ENCODE peak calls at places on chromosome 11, in nine cellular contexts. A is IMR-90, P is right lobe of liver, S is testis, T is H54, Z is adrenal gland, D is tibial nerve, O is heart left ventricle, K is A549. R is an unnamed sample.
A peak's percentile ranks its signal among the peaks of the same experiment; 100 is the strongest.

GRCh38 chr11:23540101-23540561 is 679.9 kb upstream of the CCDC179 start:
- DNase-seq in A (peak; percentile 53), P (no peak), S (peak; percentile 23), T (peak; percentile 19), Z (no peak), D (no peak), O (no peak), K (peak; percentile 18), R (no peak)

GRCh38 chr11:129192150-129192549 is at the start of gene ARHGAP32:
- DNase-seq in A (no peak), P (no peak), S (no peak), T (no peak), Z (no peak), D (no peak), O (no peak), K (no peak), R (no peak)

GRCh38 chr11:60954421-60954820 is 2.4 kb upstream of the SLC15A3 start:
- DNase-seq in A (no peak), P (no peak), S (no peak), T (no peak), Z (no peak), D (no peak), O (no peak), K (no peak), R (no peak)

GRCh38 chr11:10108901-10109665 is 184.9 kb downstream of the SBF2 start:
- DNase-seq in A (peak; percentile 40), P (no peak), S (peak; percentile 59), T (no peak), Z (peak; percentile 36), D (no peak), O (peak; percentile 22), K (no peak), R (peak; percentile 65)

GRCh38 chr11:20596629-20597129 is 2.7 kb upstream of the SLC6A5 start:
- DNase-seq in A (no peak), P (no peak), S (no peak), T (no peak), Z (no peak), D (no peak), O (no peak), K (no peak), R (no peak)

GRCh38 chr11:110362916-110363574 is 66.6 kb upstream of the RDX start:
- DNase-seq in A (no peak), P (peak; percentile 54), S (no peak), T (no peak), Z (no peak), D (no peak), O (peak; percentile 20), K (no peak), R (no peak)

GRCh38 chr11:93020248-93021088 is 51.0 kb downstream of the MTNR1B start:
- DNase-seq in A (peak; percentile 92), P (no peak), S (no peak), T (no peak), Z (no peak), D (no peak), O (no peak), K (peak; percentile 8), R (no peak)

GRCh38 chr11:64419818-64420485 is 61.0 kb downstream of the RPS6KA4 start:
- DNase-seq in A (no peak), P (no peak), S (no peak), T (no peak), Z (no peak), D (no peak), O (peak; percentile 28), K (no peak), R (no peak)

GRCh38 chr11:26655287-26655686 is 66.6 kb downstream of the SLC5A12 start:
- DNase-seq in A (no peak), P (no peak), S (no peak), T (no peak), Z (no peak), D (no peak), O (no peak), K (no peak), R (no peak)

GRCh38 chr11:22711880-22712279 is 45.5 kb downstream of the GAS2 start:
- DNase-seq in A (no peak), P (no peak), S (no peak), T (no peak), Z (no peak), D (no peak), O (no peak), K (no peak), R (no peak)

GRCh38 chr11:59754494-59754858 is 700 bp upstream of the STX3 start:
- DNase-seq in A (peak; percentile 3), P (no peak), S (peak; percentile 28), T (no peak), Z (peak; percentile 35), D (no peak), O (peak; percentile 18), K (no peak), R (peak; percentile 17)

GRCh38 chr11:59753650-59754493 is 1.3 kb upstream of the STX3 start:
- DNase-seq in A (peak; percentile 63), P (peak; percentile 90), S (peak; percentile 95), T (peak; percentile 73), Z (peak; percentile 89), D (peak; percentile 90), O (peak; percentile 86), K (peak; percentile 90), R (peak; percentile 88)

GRCh38 chr11:59756496-59756840 is 1.3 kb downstream of the STX3 start:
- DNase-seq in A (no peak), P (no peak), S (no peak), T (no peak), Z (no peak), D (no peak), O (no peak), K (no peak), R (no peak)

GRCh38 chr11:59755701-59756495 is 722 bp downstream of the STX3 start:
- DNase-seq in A (peak; percentile 63), P (peak; percentile 88), S (peak; percentile 78), T (peak; percentile 69), Z (peak; percentile 87), D (peak; percentile 64), O (peak; percentile 82), K (peak; percentile 70), R (peak; percentile 97)

DNA sequence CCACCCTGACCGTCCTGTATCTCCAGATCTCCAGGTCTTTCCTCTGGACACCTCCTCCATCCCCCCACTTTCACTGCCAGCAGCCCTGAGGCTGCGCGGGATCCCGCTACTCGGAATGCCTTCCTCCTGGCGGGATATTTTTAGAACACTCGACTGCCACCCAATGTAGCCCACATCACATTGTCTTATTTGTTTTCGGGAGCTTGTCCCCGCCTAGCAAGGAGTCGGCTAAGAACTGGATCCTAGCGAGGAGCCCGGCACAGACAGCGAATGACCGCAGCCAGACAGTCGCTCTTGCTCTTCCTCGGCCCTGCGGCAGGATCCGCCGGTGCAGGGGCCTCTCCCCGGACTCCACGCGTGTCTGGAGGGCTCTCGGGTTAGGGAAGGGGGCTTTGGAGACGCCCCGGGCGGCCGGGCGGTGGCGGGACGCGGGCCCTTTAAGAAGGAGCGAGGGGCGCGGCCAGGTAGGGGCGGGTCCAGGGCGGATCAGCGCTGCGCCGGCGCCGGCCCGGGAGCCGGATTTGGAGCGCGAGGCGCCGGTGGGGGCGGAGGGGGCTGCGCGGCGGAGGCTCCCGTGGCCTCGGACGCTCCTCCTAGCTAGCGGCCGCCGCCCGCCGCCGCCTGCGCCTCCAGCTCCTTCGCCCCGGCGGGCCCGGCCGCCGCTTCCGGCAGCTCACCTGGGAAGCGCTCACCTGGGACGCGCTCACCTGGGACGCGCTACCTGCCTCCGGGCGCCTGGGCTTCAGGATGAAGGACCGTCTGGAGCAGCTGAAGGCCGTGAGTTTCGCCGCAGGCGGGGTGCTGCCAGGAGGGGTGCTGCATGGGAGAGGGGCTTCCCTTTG is at the start of gene STX3:
- DNase-seq in A (peak; percentile 35), P (peak; percentile 81), S (peak; percentile 77), T (peak; percentile 82), Z (peak; percentile 82), D (peak; percentile 13), O (peak; percentile 66), K (peak; percentile 83), R (peak; percentile 95)
- TF ChIP-seq POLR2A in A (no peak), P (peak; percentile 78), S (no peak), T (peak; percentile 61), Z (peak; percentile 63), D (no peak), O (peak; percentile 52), K (no peak), R (no peak)

DNA sequence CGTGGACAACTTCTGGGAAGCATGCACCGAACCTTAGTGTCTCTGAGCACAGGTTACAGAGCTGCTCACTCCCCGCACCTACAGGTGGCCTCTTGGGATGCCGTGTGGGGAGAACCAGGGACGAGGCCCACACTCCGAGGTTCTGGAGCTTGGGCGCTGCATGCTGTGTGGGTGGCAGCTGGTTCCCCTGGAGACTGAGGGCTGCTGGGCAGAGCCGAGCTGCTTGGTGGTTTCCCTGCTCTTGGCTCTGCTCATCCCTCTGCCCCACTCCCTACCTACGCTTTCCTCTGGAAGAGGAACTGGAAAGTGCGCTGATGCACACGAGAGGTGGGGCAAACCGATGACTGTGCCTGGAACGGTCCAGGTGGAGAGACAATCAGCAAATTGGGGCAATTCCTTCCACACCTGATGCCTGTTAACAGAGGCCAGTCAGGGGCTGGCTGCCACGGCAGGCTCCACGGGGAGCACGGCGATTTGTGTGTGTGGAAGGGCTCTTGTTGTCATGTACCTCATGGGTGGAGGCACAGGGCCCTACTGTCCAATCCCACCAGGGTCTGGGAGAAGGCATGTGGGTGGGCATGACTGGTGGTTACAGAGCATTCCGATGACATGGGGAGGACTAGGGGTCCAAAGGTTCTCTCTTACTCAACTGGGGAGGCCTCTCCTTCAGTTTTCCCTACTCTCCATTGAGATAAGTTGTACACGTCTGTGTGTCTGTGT is 60.9 kb downstream of the ST14 start:
- DNase-seq in A (no peak), P (no peak), S (no peak), T (no peak), Z (no peak), D (no peak), O (no peak), K (no peak), R (peak; percentile 80)
- TF ChIP-seq POLR2A in A (no peak), P (no peak), S (no peak), T (no peak), Z (no peak), D (no peak), O (no peak), K (no peak), R (no peak)

GRCh38 chr11:125227151-125227550 is 62.6 kb downstream of the PKNOX2 start:
- DNase-seq in A (no peak), P (no peak), S (no peak), T (no peak), Z (no peak), D (no peak), O (no peak), K (no peak), R (no peak)
- TF ChIP-seq POLR2A in A (no peak), P (no peak), S (no peak), T (no peak), Z (no peak), D (no peak), O (no peak), K (no peak), R (no peak)

DNA sequence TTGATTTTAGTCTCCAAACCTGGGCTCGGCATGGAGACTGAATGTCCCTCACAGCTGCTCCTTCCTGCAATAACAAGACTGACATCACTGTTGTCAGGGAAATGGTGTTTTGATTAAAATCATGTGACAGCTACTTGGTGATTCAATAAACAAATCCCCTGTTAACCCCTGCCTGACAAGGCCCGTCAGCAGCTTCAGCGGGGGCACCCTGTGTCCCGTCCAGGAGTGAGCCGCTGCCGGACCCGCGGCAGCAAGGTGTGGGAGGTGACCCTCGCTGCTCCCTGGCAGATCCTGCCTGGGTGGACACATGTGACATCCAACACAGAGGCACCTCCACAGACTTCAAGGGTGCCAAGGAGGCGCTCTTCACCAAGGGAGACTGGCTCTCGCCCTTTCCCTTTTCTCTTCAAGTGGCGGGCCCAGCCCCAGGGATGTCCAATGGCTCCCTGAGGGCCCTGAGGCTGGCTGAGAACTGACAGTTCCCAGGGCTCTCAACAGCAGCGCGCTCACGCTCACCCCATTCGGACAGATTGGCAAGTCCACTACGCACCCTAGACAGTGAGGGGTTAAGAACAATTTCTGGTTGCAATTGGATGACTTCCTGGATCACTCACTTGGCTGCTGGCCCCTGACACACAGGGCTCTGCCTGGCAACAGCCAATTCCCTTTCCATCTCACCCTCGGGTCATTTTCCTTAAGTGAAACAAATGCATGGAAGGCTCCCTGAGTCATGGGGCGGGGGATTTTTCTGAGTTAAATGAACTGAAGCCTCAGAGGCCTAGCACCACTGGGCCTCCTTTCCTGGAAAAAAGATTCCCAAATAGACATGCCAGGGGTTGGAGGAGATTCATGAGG is 30.7 kb downstream of the PPP2R1B start:
- DNase-seq in A (peak; percentile 99), P (peak; percentile 79), S (no peak), T (peak; percentile 68), Z (peak; percentile 88), D (peak; percentile 82), O (peak; percentile 86), K (no peak), R (peak; percentile 88)
- TF ChIP-seq POLR2A in A (peak; percentile 66), P (peak; percentile 65), S (no peak), T (peak; percentile 8), Z (no peak), D (peak; percentile 62), O (peak; percentile 64), K (no peak), R (no peak)

R was measured in lower leg skin.